ENCODE peak calls at places on chromosome 21, in four cellular contexts. One of them, this sample, is unnamed.

GRCh38 chr21:29382029-29382654 is 83.4 kb downstream of the BACH1 start:
- DNase-seq in HepG2: peak; percentile 10
- DNase-seq in Panc1: no peak
- DNase-seq in K562: no peak
- DNase-seq in this sample: no peak

GRCh38 chr21:21279193-21279901 is 281.1 kb downstream of the NCAM2 start:
- DNase-seq in HepG2: no peak
- DNase-seq in Panc1: no peak
- DNase-seq in K562: no peak
- DNase-seq in this sample: no peak

GRCh38 chr21:29217818-29218252 is 80.9 kb upstream of the BACH1 start:
- DNase-seq in HepG2: peak; percentile 17
- DNase-seq in Panc1: peak; percentile 90
- DNase-seq in K562: peak; percentile 23
- DNase-seq in this sample: peak; percentile 12

GRCh38 chr21:36471254-36471723 is 8.6 kb downstream of the CLDN14 start:
- DNase-seq in HepG2: peak; percentile 40
- DNase-seq in Panc1: no peak
- DNase-seq in K562: no peak
- DNase-seq in this sample: no peak

GRCh38 chr21:29096619-29097018 is 23.2 kb upstream of the CCT8 start:
- DNase-seq in HepG2: no peak
- DNase-seq in Panc1: no peak
- DNase-seq in K562: no peak
- DNase-seq in this sample: no peak

GRCh38 chr21:26170471-26171309 is at the start of gene APP:
- DNase-seq in HepG2: peak; percentile 31
- DNase-seq in Panc1: no peak
- DNase-seq in K562: peak; percentile 48
- DNase-seq in this sample: peak; percentile 19

GRCh38 chr21:16134134-16134533 is 404.4 kb downstream of the USP25 start:
- DNase-seq in HepG2: no peak
- DNase-seq in Panc1: no peak
- DNase-seq in K562: no peak
- DNase-seq in this sample: no peak

GRCh38 chr21:15706686-15707085 is 23.1 kb upstream of the USP25 start:
- DNase-seq in HepG2: no peak
- DNase-seq in Panc1: no peak
- DNase-seq in K562: peak; percentile 8
- DNase-seq in this sample: peak; percentile 81

GRCh38 chr21:17848228-17848627 is 29.1 kb upstream of the C21orf91 start:
- DNase-seq in HepG2: no peak
- DNase-seq in Panc1: no peak
- DNase-seq in K562: peak; percentile 17
- DNase-seq in this sample: no peak

GRCh38 chr21:16342932-16343331 is 613.1 kb downstream of the USP25 start:
- DNase-seq in HepG2: no peak
- DNase-seq in Panc1: no peak
- DNase-seq in K562: no peak
- DNase-seq in this sample: no peak

GRCh38 chr21:25637846-25638245 is 1.2 kb upstream of the JAM2 start:
- DNase-seq in HepG2: no peak
- DNase-seq in Panc1: no peak
- DNase-seq in K562: no peak
- DNase-seq in this sample: no peak

GRCh38 chr21:16536661-16537359 is 807.0 kb downstream of the USP25 start:
- DNase-seq in HepG2: no peak
- DNase-seq in Panc1: no peak
- DNase-seq in K562: no peak
- DNase-seq in this sample: no peak

GRCh38 chr21:26818911-26819310 is 26.3 kb downstream of the ADAMTS1 start:
- DNase-seq in HepG2: no peak
- DNase-seq in Panc1: no peak
- DNase-seq in K562: no peak
- DNase-seq in this sample: no peak

GRCh38 chr21:25573409-25574206 is 33.7 kb downstream of the MRPL39 start:
- DNase-seq in HepG2: peak; percentile 6
- DNase-seq in Panc1: peak; percentile 74
- DNase-seq in K562: peak; percentile 63
- DNase-seq in this sample: peak; percentile 24

GRCh38 chr21:35775778-35776515 is 284.4 kb downstream of the SETD4 start:
- DNase-seq in HepG2: no peak
- DNase-seq in Panc1: no peak
- DNase-seq in K562: no peak
- DNase-seq in this sample: no peak

GRCh38 chr21:28402616-28402989 is 590.1 kb downstream of the LTN1 start:
- DNase-seq in HepG2: no peak
- DNase-seq in Panc1: no peak
- DNase-seq in K562: no peak
- DNase-seq in this sample: no peak

GRCh38 chr21:14989359-14989758 is 75.4 kb downstream of the NRIP1 start:
- DNase-seq in HepG2: no peak
- DNase-seq in Panc1: no peak
- DNase-seq in K562: no peak
- DNase-seq in this sample: no peak

GRCh38 chr21:25639922-25640670 is 1.0 kb downstream of the JAM2 start:
- DNase-seq in HepG2: no peak
- DNase-seq in Panc1: no peak
- DNase-seq in K562: no peak
- DNase-seq in this sample: no peak

GRCh38 chr21:24870633-24871032 is 736.6 kb downstream of the MRPL39 start:
- DNase-seq in HepG2: no peak
- DNase-seq in Panc1: no peak
- DNase-seq in K562: no peak
- DNase-seq in this sample: no peak

GRCh38 chr21:15895142-15896106 is 165.6 kb downstream of the USP25 start:
- DNase-seq in HepG2: no peak
- DNase-seq in Panc1: no peak
- DNase-seq in K562: no peak
- DNase-seq in this sample: no peak

GRCh38 chr21:32538147-32538792 is 47.1 kb downstream of the TCP10L start:
- DNase-seq in HepG2: no peak
- DNase-seq in Panc1: no peak
- DNase-seq in K562: no peak
- DNase-seq in this sample: no peak

GRCh38 chr21:25578070-25578961 is 29.0 kb downstream of the MRPL39 start:
- DNase-seq in HepG2: peak; percentile 6
- DNase-seq in Panc1: no peak
- DNase-seq in K562: peak; percentile 6
- DNase-seq in this sample: no peak

GRCh38 chr21:14690886-14691285 is 144.8 kb upstream of the SAMSN1 start:
- DNase-seq in HepG2: no peak
- DNase-seq in Panc1: no peak
- DNase-seq in K562: no peak
- DNase-seq in this sample: no peak

GRCh38 chr21:16081304-16081703 is 351.5 kb downstream of the USP25 start:
- DNase-seq in HepG2: no peak
- DNase-seq in Panc1: no peak
- DNase-seq in K562: no peak
- DNase-seq in this sample: no peak

GRCh38 chr21:21345872-21346271 is 347.7 kb downstream of the NCAM2 start:
- DNase-seq in HepG2: no peak
- DNase-seq in Panc1: no peak
- DNase-seq in K562: no peak
- DNase-seq in this sample: no peak

GRCh38 chr21:32578107-32578691 is 7.1 kb downstream of the TCP10L start:
- DNase-seq in HepG2: no peak
- DNase-seq in Panc1: no peak
- DNase-seq in K562: peak; percentile 71
- DNase-seq in this sample: peak; percentile 18

GRCh38 chr21:31992391-31992790 is 119.6 kb downstream of the HUNK start:
- DNase-seq in HepG2: no peak
- DNase-seq in Panc1: no peak
- DNase-seq in K562: no peak
- DNase-seq in this sample: no peak

GRCh38 chr21:37746849-37747248 is 169.4 kb downstream of the KCNJ6 start:
- DNase-seq in HepG2: no peak
- DNase-seq in Panc1: no peak
- DNase-seq in K562: peak; percentile 9
- DNase-seq in this sample: no peak

GRCh38 chr21:31986035-31986856 is 113.4 kb downstream of the HUNK start:
- DNase-seq in HepG2: no peak
- DNase-seq in Panc1: no peak
- DNase-seq in K562: no peak
- DNase-seq in this sample: no peak

DNA sequence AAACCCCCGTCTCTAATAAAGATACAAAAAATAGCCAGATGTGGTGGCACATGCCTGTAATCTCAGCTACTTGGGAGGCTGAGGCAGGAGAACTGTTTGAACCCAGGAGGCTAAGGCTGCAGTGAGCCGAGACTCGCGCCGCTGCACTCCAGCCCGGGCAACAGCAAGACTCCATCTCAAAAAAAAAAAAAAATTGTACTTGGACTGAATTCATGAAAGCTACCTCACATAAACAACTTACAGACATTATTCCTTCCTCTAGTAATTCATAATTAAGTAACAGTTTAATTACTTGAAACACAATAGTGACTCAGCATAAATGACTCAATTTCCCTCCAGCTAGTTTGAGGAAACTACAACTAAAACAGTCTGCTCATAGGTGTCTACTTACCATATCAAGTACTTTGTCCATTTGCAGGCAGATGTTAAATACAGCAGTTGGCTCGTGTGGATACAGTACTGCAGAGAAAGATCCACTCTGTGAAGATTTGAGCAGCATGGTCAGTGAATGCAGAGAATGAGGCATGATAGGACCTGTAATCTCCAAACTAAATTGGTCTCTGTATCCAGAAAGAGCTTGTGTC is 9.4 kb downstream of the DONSON start:
- DNase-seq in HepG2: no peak
- DNase-seq in Panc1: no peak
- DNase-seq in K562: no peak
- DNase-seq in this sample: no peak
- TF ChIP-seq TCF7L2 in HepG2: no peak
- TF ChIP-seq TCF7L2 in Panc1: no peak
- TF ChIP-seq TCF7L2 in K562: no peak
- TF ChIP-seq TCF7L2 in this sample: no peak

GRCh38 chr21:34320006-34320405 is 43.8 kb upstream of the KCNE2 start:
- DNase-seq in HepG2: no peak
- DNase-seq in Panc1: no peak
- DNase-seq in K562: no peak
- DNase-seq in this sample: no peak

DNA sequence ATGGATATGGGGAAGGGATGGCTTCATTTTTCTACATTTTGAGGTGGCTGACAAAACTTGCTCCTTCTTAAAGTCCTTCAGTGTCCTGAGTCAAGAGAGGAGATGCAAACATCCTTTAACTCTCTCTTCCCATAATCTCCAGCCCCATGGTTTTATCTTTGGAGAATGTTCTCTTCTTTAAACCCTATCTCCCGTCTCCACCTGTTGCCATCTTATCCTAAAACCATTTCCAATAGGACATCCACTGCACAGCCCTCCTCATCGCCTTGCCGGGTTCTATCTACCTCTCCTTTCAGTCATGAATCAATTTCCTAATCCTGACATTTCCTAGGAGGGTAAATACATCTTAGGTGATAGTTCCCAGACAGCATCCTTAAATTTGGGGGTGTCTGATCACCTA is 44.2 kb upstream of the KCNE2 start:
- DNase-seq in HepG2: no peak
- DNase-seq in Panc1: no peak
- DNase-seq in K562: no peak
- DNase-seq in this sample: no peak
- TF ChIP-seq POLR2AphosphoS5 in HepG2: no peak
- TF ChIP-seq POLR2AphosphoS5 in Panc1: no peak
- TF ChIP-seq POLR2AphosphoS5 in K562: no peak
- TF ChIP-seq POLR2AphosphoS5 in this sample: no peak

GRCh38 chr21:46119565-46120271 is 21.8 kb downstream of the COL6A2 start:
- DNase-seq in HepG2: no peak
- DNase-seq in Panc1: no peak
- DNase-seq in K562: no peak
- DNase-seq in this sample: no peak
- TF ChIP-seq TCF7L2 in HepG2: no peak
- TF ChIP-seq TCF7L2 in Panc1: no peak
- TF ChIP-seq TCF7L2 in K562: no peak
- TF ChIP-seq TCF7L2 in this sample: no peak

DNA sequence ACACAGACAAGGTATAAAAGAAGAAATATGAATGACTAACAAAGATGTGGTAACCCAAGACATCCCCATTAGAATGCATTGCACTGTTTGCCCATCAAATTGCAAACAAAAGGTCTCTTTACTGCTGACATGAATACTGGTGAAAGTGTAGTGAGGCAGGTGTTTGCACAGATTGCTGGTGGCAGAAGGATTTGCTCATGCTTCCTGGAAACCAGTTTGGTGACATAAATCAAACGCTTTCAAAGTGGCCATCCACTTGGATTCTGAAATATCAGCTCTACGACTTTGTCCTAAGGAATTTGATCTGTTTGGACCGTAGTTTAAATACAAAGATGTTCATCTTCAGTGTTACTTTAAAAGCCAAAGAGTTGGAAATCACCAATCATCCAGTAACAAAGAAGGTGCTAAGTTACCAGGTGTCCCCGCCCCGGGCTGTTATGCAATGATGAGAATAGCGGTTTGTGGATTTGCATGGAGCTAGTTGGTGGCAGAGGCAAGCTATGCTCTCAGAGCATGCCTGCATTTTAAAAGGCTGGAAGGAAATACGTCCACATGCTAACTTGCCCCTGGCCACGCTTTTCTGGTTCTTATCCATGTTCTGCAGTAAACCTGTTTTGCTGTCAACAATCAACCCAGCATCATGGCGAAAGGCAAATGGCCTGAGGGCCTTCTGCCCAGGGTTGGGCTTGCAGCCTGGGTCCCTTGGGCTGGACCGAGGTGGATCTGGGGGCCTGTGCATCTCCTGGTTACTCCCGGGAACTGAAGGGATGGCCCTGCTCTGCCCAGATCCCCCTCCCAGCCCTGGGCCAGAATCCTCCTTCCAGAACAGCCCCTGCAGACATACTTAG is 49.2 kb downstream of the UMODL1 start:
- DNase-seq in HepG2: peak; percentile 83
- DNase-seq in Panc1: no peak
- DNase-seq in K562: no peak
- DNase-seq in this sample: no peak
- TF ChIP-seq POLR2AphosphoS5 in HepG2: no peak
- TF ChIP-seq POLR2AphosphoS5 in Panc1: no peak
- TF ChIP-seq POLR2AphosphoS5 in K562: no peak
- TF ChIP-seq POLR2AphosphoS5 in this sample: no peak

GRCh38 chr21:44736291-44737004 is 25.1 kb upstream of the TSPEAR start:
- DNase-seq in HepG2: peak; percentile 85
- DNase-seq in Panc1: no peak
- DNase-seq in K562: no peak
- DNase-seq in this sample: no peak

GRCh38 chr21:44738621-44739020 is 27.2 kb upstream of the TSPEAR start:
- DNase-seq in HepG2: no peak
- DNase-seq in Panc1: no peak
- DNase-seq in K562: no peak
- DNase-seq in this sample: no peak

GRCh38 chr21:44735821-44736220 is 24.4 kb upstream of the TSPEAR start:
- DNase-seq in HepG2: no peak
- DNase-seq in Panc1: no peak
- DNase-seq in K562: no peak
- DNase-seq in this sample: no peak

GRCh38 chr21:44739316-44739715 is 27.9 kb upstream of the TSPEAR start:
- DNase-seq in HepG2: no peak
- DNase-seq in Panc1: no peak
- DNase-seq in K562: no peak
- DNase-seq in this sample: no peak

GRCh38 chr21:44737706-44738354 is 26.5 kb upstream of the TSPEAR start:
- DNase-seq in HepG2: no peak
- DNase-seq in Panc1: no peak
- DNase-seq in K562: no peak
- DNase-seq in this sample: no peak
- TF ChIP-seq TCF7L2 in HepG2: no peak
- TF ChIP-seq TCF7L2 in Panc1: no peak
- TF ChIP-seq TCF7L2 in K562: no peak
- TF ChIP-seq TCF7L2 in this sample: no peak

This sample was measured in HCT116.